ENCODE peak calls at places on chromosome 9, in nine cellular contexts. One of them, this sample, is unnamed. For H3K9me3, the result is how much of the 10 kb centered on the place peaks cover.

GRCh38 chr9:70053864-70054263 is 10.2 kb downstream of the MAMDC2 start:
- DNase-seq in sigmoid colon: peak
- DNase-seq in hepatocyte: no peak
- DNase-seq in ovary: no peak
- DNase-seq in IMR-90: no peak
- DNase-seq in A673: peak
- DNase-seq in astrocyte: no peak
- DNase-seq in tibial artery: peak
- DNase-seq in transverse colon: no peak
- DNase-seq in this sample: no peak

GRCh38 chr9:86082870-86083269 is 16.5 kb downstream of the GOLM1 start:
- DNase-seq in sigmoid colon: no peak
- DNase-seq in hepatocyte: no peak
- DNase-seq in ovary: no peak
- DNase-seq in IMR-90: no peak
- DNase-seq in A673: peak
- DNase-seq in astrocyte: peak
- DNase-seq in tibial artery: no peak
- DNase-seq in transverse colon: no peak
- DNase-seq in this sample: peak

GRCh38 chr9:38421498-38422211 is 2.6 kb downstream of the IGFBPL1 start:
- DNase-seq in sigmoid colon: no peak
- DNase-seq in hepatocyte: no peak
- DNase-seq in ovary: no peak
- DNase-seq in IMR-90: no peak
- DNase-seq in A673: peak
- DNase-seq in astrocyte: no peak
- DNase-seq in tibial artery: no peak
- DNase-seq in transverse colon: no peak
- DNase-seq in this sample: no peak

GRCh38 chr9:31027678-31028077 is 1356.8 kb upstream of the ACO1 start:
- DNase-seq in sigmoid colon: no peak
- DNase-seq in hepatocyte: no peak
- DNase-seq in ovary: no peak
- DNase-seq in IMR-90: no peak
- DNase-seq in A673: no peak
- DNase-seq in astrocyte: no peak
- DNase-seq in tibial artery: no peak
- DNase-seq in transverse colon: no peak
- DNase-seq in this sample: no peak

GRCh38 chr9:100064872-100065581 is 33.8 kb downstream of the ERP44 start:
- DNase-seq in sigmoid colon: no peak
- DNase-seq in hepatocyte: no peak
- DNase-seq in ovary: no peak
- DNase-seq in IMR-90: peak
- DNase-seq in A673: no peak
- DNase-seq in astrocyte: peak
- DNase-seq in tibial artery: no peak
- DNase-seq in transverse colon: no peak
- DNase-seq in this sample: peak

GRCh38 chr9:135905380-135906282 is 1.7 kb downstream of the CAMSAP1 start:
- DNase-seq in sigmoid colon: peak
- DNase-seq in hepatocyte: peak
- DNase-seq in ovary: peak
- DNase-seq in IMR-90: peak
- DNase-seq in A673: no peak
- DNase-seq in astrocyte: no peak
- DNase-seq in tibial artery: no peak
- DNase-seq in transverse colon: peak
- DNase-seq in this sample: no peak

GRCh38 chr9:76984476-76984875 is 35.0 kb upstream of the FOXB2 start:
- DNase-seq in sigmoid colon: no peak
- DNase-seq in hepatocyte: no peak
- DNase-seq in ovary: no peak
- DNase-seq in IMR-90: no peak
- DNase-seq in A673: no peak
- DNase-seq in astrocyte: no peak
- DNase-seq in tibial artery: no peak
- DNase-seq in transverse colon: no peak
- DNase-seq in this sample: no peak

GRCh38 chr9:137067860-137068538 is 2.4 kb downstream of the SAPCD2 start:
- DNase-seq in sigmoid colon: peak
- DNase-seq in hepatocyte: peak
- DNase-seq in ovary: peak
- DNase-seq in IMR-90: peak
- DNase-seq in A673: peak
- DNase-seq in astrocyte: peak
- DNase-seq in tibial artery: peak
- DNase-seq in transverse colon: peak
- DNase-seq in this sample: peak

GRCh38 chr9:80410106-80410505 is 838.3 kb downstream of the TLE4 start:
- DNase-seq in sigmoid colon: peak
- DNase-seq in hepatocyte: peak
- DNase-seq in ovary: peak
- DNase-seq in IMR-90: no peak
- DNase-seq in A673: peak
- DNase-seq in astrocyte: no peak
- DNase-seq in tibial artery: no peak
- DNase-seq in transverse colon: no peak
- DNase-seq in this sample: no peak

GRCh38 chr9:86626802-86627201 is 272.6 kb upstream of the TUT7 start:
- DNase-seq in sigmoid colon: no peak
- DNase-seq in hepatocyte: no peak
- DNase-seq in ovary: no peak
- DNase-seq in IMR-90: no peak
- DNase-seq in A673: no peak
- DNase-seq in astrocyte: no peak
- DNase-seq in tibial artery: no peak
- DNase-seq in transverse colon: no peak
- DNase-seq in this sample: no peak

GRCh38 chr9:117782931-117783788 is 79.0 kb downstream of the TLR4 start:
- DNase-seq in sigmoid colon: peak
- DNase-seq in hepatocyte: peak
- DNase-seq in ovary: peak
- DNase-seq in IMR-90: no peak
- DNase-seq in A673: peak
- DNase-seq in astrocyte: peak
- DNase-seq in tibial artery: peak
- DNase-seq in transverse colon: peak
- DNase-seq in this sample: peak
- H3K27ac ChIP-seq in sigmoid colon: peak
- H3K27ac ChIP-seq in hepatocyte: no peak
- H3K27ac ChIP-seq in ovary: no peak
- H3K27ac ChIP-seq in IMR-90: no peak
- H3K27ac ChIP-seq in A673: no peak
- H3K27ac ChIP-seq in astrocyte: no peak
- H3K27ac ChIP-seq in tibial artery: no peak
- H3K27ac ChIP-seq in transverse colon: peak
- H3K27ac ChIP-seq in this sample: no peak

DNA sequence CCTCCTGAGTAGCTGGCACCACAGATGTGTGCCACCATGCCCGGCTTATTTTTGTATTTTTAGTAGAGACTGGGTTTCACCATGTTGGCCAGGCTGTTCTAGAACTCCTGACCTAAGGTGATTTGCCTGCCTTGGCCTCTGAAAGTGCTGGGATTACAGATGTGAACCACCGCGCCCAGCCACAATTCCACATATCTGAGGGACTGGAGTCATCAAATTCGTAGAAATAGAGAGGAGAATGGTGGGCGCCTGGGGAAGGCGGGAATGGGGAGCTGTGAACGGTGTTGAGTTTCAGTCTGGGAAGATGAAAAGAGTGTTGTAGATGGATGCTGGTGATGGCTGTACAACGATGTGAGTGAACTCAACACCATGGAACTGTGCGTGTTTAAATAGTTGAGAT is 1.9 kb upstream of the ABO start:
- DNase-seq in sigmoid colon: no peak
- DNase-seq in hepatocyte: no peak
- DNase-seq in ovary: no peak
- DNase-seq in IMR-90: no peak
- DNase-seq in A673: no peak
- DNase-seq in astrocyte: no peak
- DNase-seq in tibial artery: no peak
- DNase-seq in transverse colon: peak
- DNase-seq in this sample: no peak
- H3K9me3 ChIP-seq in sigmoid colon: under half
- H3K9me3 ChIP-seq in hepatocyte: under half
- H3K9me3 ChIP-seq in ovary: under half
- H3K9me3 ChIP-seq in IMR-90: under half
- H3K9me3 ChIP-seq in A673: under half
- H3K9me3 ChIP-seq in astrocyte: under half
- H3K9me3 ChIP-seq in tibial artery: under half
- H3K9me3 ChIP-seq in transverse colon: under half
- H3K9me3 ChIP-seq in this sample: under half

DNA sequence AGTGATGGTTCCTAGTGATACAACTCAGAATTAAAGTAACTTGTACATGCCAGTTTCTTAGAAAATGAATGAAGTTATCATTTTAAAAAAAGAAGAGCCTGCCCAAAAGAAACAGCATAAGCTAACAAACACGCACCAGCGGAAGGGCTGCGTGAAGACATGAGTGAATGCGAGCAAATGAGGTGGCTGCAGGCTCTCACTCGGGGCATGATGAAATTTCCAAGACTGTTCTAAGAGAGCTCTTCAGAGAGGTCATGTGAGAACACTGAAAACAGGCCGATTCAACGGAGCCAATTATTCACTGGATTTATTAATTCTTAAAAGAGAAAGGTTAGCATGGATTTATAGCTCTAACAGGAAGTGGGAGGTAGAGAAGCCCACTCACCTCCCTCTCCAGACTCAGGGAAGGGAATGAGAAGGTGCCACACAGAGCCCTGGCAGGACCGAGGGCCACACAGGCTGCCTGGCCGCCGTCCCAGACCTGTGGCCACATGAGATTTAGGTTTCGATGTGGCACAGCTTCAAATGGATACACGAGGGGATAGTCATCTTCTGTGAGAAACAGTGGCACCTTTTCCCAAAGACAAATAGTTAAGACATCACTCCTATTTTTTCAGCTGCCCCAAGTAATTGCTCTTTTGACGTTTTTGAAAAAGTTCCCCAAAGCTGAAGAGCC is 55.5 kb downstream of the HABP4 start:
- DNase-seq in sigmoid colon: no peak
- DNase-seq in hepatocyte: no peak
- DNase-seq in ovary: no peak
- DNase-seq in IMR-90: no peak
- DNase-seq in A673: no peak
- DNase-seq in astrocyte: no peak
- DNase-seq in tibial artery: peak
- DNase-seq in transverse colon: no peak
- DNase-seq in this sample: no peak
- H3K27ac ChIP-seq in sigmoid colon: no peak
- H3K27ac ChIP-seq in hepatocyte: no peak
- H3K27ac ChIP-seq in ovary: no peak
- H3K27ac ChIP-seq in IMR-90: no peak
- H3K27ac ChIP-seq in A673: no peak
- H3K27ac ChIP-seq in astrocyte: no peak
- H3K27ac ChIP-seq in tibial artery: peak
- H3K27ac ChIP-seq in transverse colon: no peak
- H3K27ac ChIP-seq in this sample: no peak

DNA sequence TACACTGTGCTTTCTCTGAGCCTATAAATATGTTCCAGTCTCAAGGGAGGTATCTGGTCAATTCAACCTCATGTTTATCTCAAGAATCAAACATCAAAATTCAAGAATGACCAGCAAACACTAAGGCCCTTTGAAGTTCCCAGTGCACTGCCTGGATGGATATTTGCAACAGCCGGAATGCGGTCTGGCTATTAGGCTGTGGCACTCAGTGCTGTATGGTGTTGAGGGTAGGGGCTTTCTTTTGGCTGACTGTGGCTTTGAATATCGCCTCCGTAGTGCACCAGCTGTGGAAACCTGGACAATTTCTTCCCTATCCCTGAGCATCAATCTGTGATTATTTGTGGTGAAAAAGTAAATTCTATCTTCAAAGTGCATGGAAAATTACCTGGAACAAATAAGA is 220.4 kb downstream of the BRINP1 start:
- DNase-seq in sigmoid colon: no peak
- DNase-seq in hepatocyte: no peak
- DNase-seq in ovary: no peak
- DNase-seq in IMR-90: no peak
- DNase-seq in A673: no peak
- DNase-seq in astrocyte: no peak
- DNase-seq in tibial artery: no peak
- DNase-seq in transverse colon: no peak
- DNase-seq in this sample: no peak
- H3K9me3 ChIP-seq in sigmoid colon: under half
- H3K9me3 ChIP-seq in hepatocyte: under half
- H3K9me3 ChIP-seq in ovary: under half
- H3K9me3 ChIP-seq in IMR-90: under half
- H3K9me3 ChIP-seq in A673: under half
- H3K9me3 ChIP-seq in astrocyte: under half
- H3K9me3 ChIP-seq in tibial artery: under half
- H3K9me3 ChIP-seq in transverse colon: under half
- H3K9me3 ChIP-seq in this sample: under half

GRCh38 chr9:34741628-34742027 is 31.7 kb upstream of the CCL21 start:
- DNase-seq in sigmoid colon: no peak
- DNase-seq in hepatocyte: no peak
- DNase-seq in ovary: no peak
- DNase-seq in IMR-90: no peak
- DNase-seq in A673: peak
- DNase-seq in astrocyte: no peak
- DNase-seq in tibial artery: no peak
- DNase-seq in transverse colon: no peak
- DNase-seq in this sample: peak

GRCh38 chr9:34744295-34745221 is 34.6 kb upstream of the CCL21 start:
- DNase-seq in sigmoid colon: peak
- DNase-seq in hepatocyte: peak
- DNase-seq in ovary: peak
- DNase-seq in IMR-90: peak
- DNase-seq in A673: no peak
- DNase-seq in astrocyte: peak
- DNase-seq in tibial artery: no peak
- DNase-seq in transverse colon: no peak
- DNase-seq in this sample: no peak

GRCh38 chr9:34742710-34743109 is 32.8 kb upstream of the CCL21 start:
- DNase-seq in sigmoid colon: no peak
- DNase-seq in hepatocyte: no peak
- DNase-seq in ovary: no peak
- DNase-seq in IMR-90: no peak
- DNase-seq in A673: no peak
- DNase-seq in astrocyte: no peak
- DNase-seq in tibial artery: no peak
- DNase-seq in transverse colon: no peak
- DNase-seq in this sample: no peak

GRCh38 chr9:34746526-34746925 is 36.6 kb upstream of the CCL21 start:
- DNase-seq in sigmoid colon: no peak
- DNase-seq in hepatocyte: no peak
- DNase-seq in ovary: no peak
- DNase-seq in IMR-90: no peak
- DNase-seq in A673: no peak
- DNase-seq in astrocyte: no peak
- DNase-seq in tibial artery: no peak
- DNase-seq in transverse colon: no peak
- DNase-seq in this sample: no peak
- H3K27ac ChIP-seq in sigmoid colon: no peak
- H3K27ac ChIP-seq in hepatocyte: no peak
- H3K27ac ChIP-seq in ovary: no peak
- H3K27ac ChIP-seq in IMR-90: no peak
- H3K27ac ChIP-seq in A673: no peak
- H3K27ac ChIP-seq in astrocyte: no peak
- H3K27ac ChIP-seq in tibial artery: no peak
- H3K27ac ChIP-seq in transverse colon: no peak
- H3K27ac ChIP-seq in this sample: no peak

GRCh38 chr9:18594837-18595236 is 120.9 kb downstream of the ADAMTSL1 start:
- DNase-seq in sigmoid colon: no peak
- DNase-seq in hepatocyte: no peak
- DNase-seq in ovary: no peak
- DNase-seq in IMR-90: no peak
- DNase-seq in A673: no peak
- DNase-seq in astrocyte: no peak
- DNase-seq in tibial artery: no peak
- DNase-seq in transverse colon: no peak
- DNase-seq in this sample: no peak
- H3K9me3 ChIP-seq in sigmoid colon: under half
- H3K9me3 ChIP-seq in hepatocyte: under half
- H3K9me3 ChIP-seq in ovary: under half
- H3K9me3 ChIP-seq in IMR-90: under half
- H3K9me3 ChIP-seq in A673: under half
- H3K9me3 ChIP-seq in astrocyte: under half
- H3K9me3 ChIP-seq in tibial artery: under half
- H3K9me3 ChIP-seq in transverse colon: under half
- H3K9me3 ChIP-seq in this sample: under half

This sample was measured in cardiac muscle cell.